ENCODE peak calls at places on chromosomes 1 and 21, in five cellular contexts. I, O, L, R and X are unnamed samples.

GRCh38 chr1:223207293-223208066 is 64.4 kb upstream of the TLR5 start:
- ATAC-seq in I (no peak), O (no peak), L (no peak), R (peak; percentile 38), X (no peak)

GRCh38 chr1:205933672-205934618 is 9.3 kb downstream of the SLC26A9 start:
- ATAC-seq in I (no peak), O (peak; percentile 57), L (no peak), R (peak; percentile 72), X (peak; percentile 39)

GRCh38 chr1:226487921-226488320 is 60.6 kb upstream of the STUM start:
- ATAC-seq in I (no peak), O (no peak), L (no peak), R (peak; percentile 97), X (no peak)

GRCh38 chr1:10155087-10155712 is 55.2 kb upstream of the KIF1B start:
- ATAC-seq in I (no peak), O (peak; percentile 95), L (no peak), R (no peak), X (no peak)

GRCh38 chr1:30677471-30677870 is 45.9 kb downstream of the MATN1 start:
- ATAC-seq in I (no peak), O (no peak), L (no peak), R (no peak), X (no peak)

GRCh38 chr1:8211251-8211619 is 106.7 kb upstream of the SLC45A1 start:
- ATAC-seq in I (no peak), O (no peak), L (no peak), R (no peak), X (no peak)

GRCh38 chr1:51255331-51255730 is 19.3 kb downstream of the RNF11 start:
- ATAC-seq in I (no peak), O (no peak), L (no peak), R (no peak), X (no peak)

GRCh38 chr1:205259998-205260397 is 32.3 kb downstream of the TMCC2 start:
- ATAC-seq in I (no peak), O (no peak), L (no peak), R (no peak), X (no peak)

GRCh38 chr1:153677718-153678518 is 570 bp upstream of the NPR1 start:
- ATAC-seq in I (peak; percentile 51), O (peak; percentile 52), L (peak; percentile 48), R (peak; percentile 87), X (peak; percentile 52)

GRCh38 chr1:153680120-153680403 is 1.6 kb downstream of the NPR1 start:
- ATAC-seq in I (no peak), O (no peak), L (no peak), R (no peak), X (no peak)

GRCh38 chr1:153682730-153683129 is 4.2 kb downstream of the NPR1 start:
- ATAC-seq in I (no peak), O (no peak), L (no peak), R (no peak), X (no peak)

GRCh38 chr1:153678519-153679336 is at the start of gene NPR1:
- ATAC-seq in I (peak; percentile 51), O (peak; percentile 75), L (peak; percentile 50), R (peak; percentile 79), X (peak; percentile 85)

GRCh38 chr1:153679337-153680119 is 1.0 kb downstream of the NPR1 start:
- ATAC-seq in I (peak; percentile 73), O (peak; percentile 48), L (peak; percentile 70), R (peak; percentile 31), X (peak; percentile 27)
- H3K27me3 ChIP-seq in I (peaks cover 35% of the 10 kb centered on the region), O (peaks cover 20% of the 10 kb centered on the region), L (peaks cover 30% of the 10 kb centered on the region), R (no peaks in the 10 kb centered on the region), X (peaks cover 25% of the 10 kb centered on the region)

DNA sequence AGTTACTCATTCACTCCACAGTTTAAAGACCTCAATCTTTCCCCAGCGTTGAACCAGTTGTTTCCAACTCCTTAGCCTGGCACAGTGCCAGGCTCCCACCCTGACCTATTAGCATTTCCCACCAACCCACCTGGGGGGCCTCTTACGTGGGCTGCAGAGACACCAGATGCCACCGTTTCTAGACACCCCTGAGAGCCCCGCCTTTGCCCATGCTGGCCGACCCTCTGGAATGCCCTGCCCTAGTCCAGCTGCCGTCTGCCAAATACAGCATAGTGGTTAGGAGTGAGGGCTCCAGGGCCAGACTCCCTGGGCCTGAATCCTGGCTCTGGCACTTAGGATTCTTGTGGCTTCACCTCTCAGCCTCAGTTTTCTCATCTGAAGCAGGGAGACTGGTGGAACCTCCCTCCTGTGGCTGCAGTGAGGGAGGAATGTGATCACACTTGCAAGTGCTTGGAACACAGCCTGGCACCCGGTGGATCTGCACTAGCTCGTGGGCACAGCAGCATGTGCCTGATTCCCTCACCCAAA is 65.2 kb downstream of the TMCO4 start:
- ATAC-seq in I (no peak), O (peak; percentile 20), L (no peak), R (peak; percentile 13), X (no peak)
- H3K27ac ChIP-seq in I (no peak overlapping the region), O (no peak overlapping the region), L (no peak overlapping the region), R (peak overlapping the region; percentile 22), X (peak overlapping the region; percentile 80)

GRCh38 chr21:18370292-18370691 is 33.3 kb downstream of the TMPRSS15 start:
- ATAC-seq in I (no peak), O (no peak), L (no peak), R (no peak), X (no peak)
- H3K27me3 ChIP-seq in I (no peaks in the 10 kb centered on the region), O (no peaks in the 10 kb centered on the region), L (no peaks in the 10 kb centered on the region), R (no peaks in the 10 kb centered on the region), X (no peaks in the 10 kb centered on the region)

GRCh38 chr1:214003233-214003632 is 15.5 kb downstream of the PROX1 start:
- ATAC-seq in I (no peak), O (no peak), L (no peak), R (peak; percentile 28), X (no peak)
- H3K27ac ChIP-seq in I (no peak overlapping the region), O (no peak overlapping the region), L (no peak overlapping the region), R (no peak overlapping the region), X (no peak overlapping the region)

GRCh38 chr1:37315236-37315870 is 159.0 kb upstream of the ZC3H12A start:
- ATAC-seq in I (no peak), O (no peak), L (no peak), R (no peak), X (no peak)

GRCh38 chr1:37323486-37324377 is 150.6 kb upstream of the ZC3H12A start:
- ATAC-seq in I (no peak), O (no peak), L (no peak), R (peak; percentile 52), X (no peak)

GRCh38 chr1:37319284-37319683 is 155.1 kb upstream of the ZC3H12A start:
- ATAC-seq in I (no peak), O (no peak), L (no peak), R (no peak), X (no peak)

GRCh38 chr1:37318490-37318889 is 155.9 kb upstream of the ZC3H12A start:
- ATAC-seq in I (no peak), O (no peak), L (no peak), R (no peak), X (no peak)

GRCh38 chr1:37317870-37318431 is 156.4 kb upstream of the ZC3H12A start:
- ATAC-seq in I (no peak), O (no peak), L (no peak), R (no peak), X (no peak)
- H3K27me3 ChIP-seq in I (peaks cover 60% of the 10 kb centered on the region), O (peaks cover 80% of the 10 kb centered on the region), L (peaks cover 12% of the 10 kb centered on the region), R (no peaks in the 10 kb centered on the region), X (peaks cover 95% of the 10 kb centered on the region)

GRCh38 chr1:245843101-245843500 is 664.0 kb downstream of the SMYD3 start:
- ATAC-seq in I (no peak), O (no peak), L (no peak), R (no peak), X (no peak)
- H3K27ac ChIP-seq in I (no peak overlapping the region), O (no peak overlapping the region), L (no peak overlapping the region), R (no peak overlapping the region), X (no peak overlapping the region)

GRCh38 chr1:185734929-185735666 is 907 bp downstream of the HMCN1 start:
- ATAC-seq in I (no peak), O (no peak), L (no peak), R (no peak), X (no peak)

GRCh38 chr1:185735667-185736105 is 1.5 kb downstream of the HMCN1 start:
- ATAC-seq in I (no peak), O (no peak), L (no peak), R (no peak), X (no peak)

GRCh38 chr1:185741551-185741950 is 7.4 kb downstream of the HMCN1 start:
- ATAC-seq in I (no peak), O (peak; percentile 45), L (no peak), R (no peak), X (peak; percentile 73)

GRCh38 chr1:185742403-185742802 is 8.2 kb downstream of the HMCN1 start:
- ATAC-seq in I (no peak), O (no peak), L (no peak), R (no peak), X (no peak)

DNA sequence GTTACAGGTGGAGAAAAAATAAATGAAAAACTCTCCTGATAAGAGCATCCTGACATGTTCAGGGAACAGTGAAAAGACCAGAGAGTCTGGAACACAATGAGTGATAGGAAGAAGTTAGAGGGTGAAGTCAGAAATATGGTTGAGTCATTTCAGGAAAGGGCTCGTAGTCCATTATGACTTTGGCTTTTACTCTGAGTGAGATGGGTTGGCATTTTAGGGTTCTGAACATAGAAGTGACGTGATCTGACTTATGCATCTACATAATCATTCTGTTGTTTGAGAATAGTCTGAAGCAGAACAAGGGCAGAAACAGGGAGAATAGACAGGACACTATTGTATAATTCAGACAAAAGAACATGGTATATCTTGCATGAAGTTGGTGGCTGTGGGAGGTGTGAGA is 5.8 kb downstream of the HMCN1 start:
- ATAC-seq in I (no peak), O (no peak), L (no peak), R (no peak), X (no peak)
- H3K27me3 ChIP-seq in I (peaks cover 12% of the 10 kb centered on the region), O (no peaks in the 10 kb centered on the region), L (peaks cover 6% of the 10 kb centered on the region), R (no peaks in the 10 kb centered on the region), X (no peaks in the 10 kb centered on the region)